ENCODE peak calls at places on chromosomes 16 and 17, in nine cellular contexts. One of them, this sample, is unnamed. For H3K4me1, the result is how much of the 10 kb centered on the place peaks cover.

GRCh38 chr17:75872434-75873351 is 5.7 kb downstream of the TRIM47 start:
- DNase-seq in sigmoid colon: peak
- DNase-seq in BE2C: no peak
- DNase-seq in stomach: peak
- DNase-seq in A549: peak
- DNase-seq in IMR-90: peak
- DNase-seq in neural progenitor cell: no peak
- DNase-seq in tibial nerve: peak
- DNase-seq in body of pancreas: peak
- DNase-seq in this sample: peak

GRCh38 chr16:87982491-87983415 is 31.5 kb downstream of the BANP start:
- DNase-seq in IMR-90: no peak
- DNase-seq in BE2C: no peak
- DNase-seq in A549: no peak
- DNase-seq in tibial nerve: no peak
- DNase-seq in stomach: no peak
- DNase-seq in sigmoid colon: peak
- DNase-seq in neural progenitor cell: no peak
- DNase-seq in body of pancreas: peak
- DNase-seq in this sample: no peak

GRCh38 chr16:89567656-89568594 is 7.4 kb downstream of the RPL13 start:
- DNase-seq in A549: no peak
- DNase-seq in stomach: no peak
- DNase-seq in neural progenitor cell: no peak
- DNase-seq in IMR-90: no peak
- DNase-seq in sigmoid colon: no peak
- DNase-seq in body of pancreas: no peak
- DNase-seq in tibial nerve: no peak
- DNase-seq in BE2C: no peak
- DNase-seq in this sample: no peak

GRCh38 chr17:81417049-81417878 is 22.0 kb downstream of the BAHCC1 start:
- DNase-seq in A549: no peak
- DNase-seq in stomach: no peak
- DNase-seq in sigmoid colon: no peak
- DNase-seq in BE2C: no peak
- DNase-seq in neural progenitor cell: no peak
- DNase-seq in tibial nerve: no peak
- DNase-seq in IMR-90: no peak
- DNase-seq in body of pancreas: no peak
- DNase-seq in this sample: no peak

GRCh38 chr17:48747445-48748363 is 19.2 kb upstream of the HOXB13 start:
- DNase-seq in stomach: no peak
- DNase-seq in tibial nerve: no peak
- DNase-seq in IMR-90: no peak
- DNase-seq in sigmoid colon: no peak
- DNase-seq in body of pancreas: no peak
- DNase-seq in neural progenitor cell: peak
- DNase-seq in BE2C: no peak
- DNase-seq in A549: no peak
- DNase-seq in this sample: no peak

GRCh38 chr16:2428051-2428786 is 1.0 kb upstream of the CCNF start:
- DNase-seq in neural progenitor cell: peak
- DNase-seq in stomach: peak
- DNase-seq in sigmoid colon: peak
- DNase-seq in BE2C: peak
- DNase-seq in A549: no peak
- DNase-seq in body of pancreas: peak
- DNase-seq in IMR-90: no peak
- DNase-seq in tibial nerve: peak
- DNase-seq in this sample: no peak

GRCh38 chr16:84559311-84559932 is 55.0 kb upstream of the MEAK7 start:
- DNase-seq in tibial nerve: no peak
- DNase-seq in BE2C: no peak
- DNase-seq in IMR-90: no peak
- DNase-seq in sigmoid colon: no peak
- DNase-seq in neural progenitor cell: no peak
- DNase-seq in A549: no peak
- DNase-seq in body of pancreas: no peak
- DNase-seq in stomach: no peak
- DNase-seq in this sample: peak

GRCh38 chr17:41989702-41990419 is 23.3 kb downstream of the CNP start:
- DNase-seq in body of pancreas: no peak
- DNase-seq in IMR-90: no peak
- DNase-seq in stomach: no peak
- DNase-seq in BE2C: no peak
- DNase-seq in tibial nerve: no peak
- DNase-seq in A549: no peak
- DNase-seq in sigmoid colon: no peak
- DNase-seq in neural progenitor cell: no peak
- DNase-seq in this sample: no peak

GRCh38 chr17:6327007-6327406 is 107.9 kb downstream of the AIPL1 start:
- DNase-seq in stomach: no peak
- DNase-seq in IMR-90: no peak
- DNase-seq in tibial nerve: no peak
- DNase-seq in BE2C: no peak
- DNase-seq in A549: no peak
- DNase-seq in neural progenitor cell: peak
- DNase-seq in sigmoid colon: no peak
- DNase-seq in body of pancreas: peak
- DNase-seq in this sample: no peak

GRCh38 chr17:17830269-17830567 is 6.6 kb downstream of the SREBF1 start:
- DNase-seq in IMR-90: no peak
- DNase-seq in A549: no peak
- DNase-seq in stomach: no peak
- DNase-seq in sigmoid colon: no peak
- DNase-seq in tibial nerve: no peak
- DNase-seq in BE2C: no peak
- DNase-seq in body of pancreas: no peak
- DNase-seq in neural progenitor cell: no peak
- DNase-seq in this sample: no peak

GRCh38 chr16:72876221-72876620 is 171.7 kb downstream of the ZFHX3 start:
- DNase-seq in tibial nerve: peak
- DNase-seq in body of pancreas: peak
- DNase-seq in A549: no peak
- DNase-seq in stomach: peak
- DNase-seq in neural progenitor cell: no peak
- DNase-seq in BE2C: no peak
- DNase-seq in sigmoid colon: peak
- DNase-seq in IMR-90: peak
- DNase-seq in this sample: peak

GRCh38 chr16:11409398-11409797 is 64.1 kb downstream of the RMI2 start:
- DNase-seq in IMR-90: peak
- DNase-seq in stomach: no peak
- DNase-seq in A549: no peak
- DNase-seq in BE2C: no peak
- DNase-seq in neural progenitor cell: no peak
- DNase-seq in body of pancreas: no peak
- DNase-seq in sigmoid colon: no peak
- DNase-seq in tibial nerve: no peak
- DNase-seq in this sample: no peak

GRCh38 chr16:17431904-17432625 is 38.7 kb downstream of the XYLT1 start:
- DNase-seq in sigmoid colon: no peak
- DNase-seq in A549: no peak
- DNase-seq in stomach: no peak
- DNase-seq in tibial nerve: no peak
- DNase-seq in neural progenitor cell: no peak
- DNase-seq in body of pancreas: no peak
- DNase-seq in BE2C: no peak
- DNase-seq in IMR-90: no peak
- DNase-seq in this sample: no peak
- TF ChIP-seq CTCF in sigmoid colon: peak
- TF ChIP-seq CTCF in A549: no peak
- TF ChIP-seq CTCF in stomach: no peak
- TF ChIP-seq CTCF in tibial nerve: no peak
- TF ChIP-seq CTCF in neural progenitor cell: peak
- TF ChIP-seq CTCF in body of pancreas: no peak
- TF ChIP-seq CTCF in BE2C: no peak
- TF ChIP-seq CTCF in IMR-90: no peak
- TF ChIP-seq CTCF in this sample: peak

GRCh38 chr16:86398622-86399021 is 111.7 kb upstream of the FOXF1 start:
- DNase-seq in BE2C: no peak
- DNase-seq in sigmoid colon: no peak
- DNase-seq in stomach: no peak
- DNase-seq in body of pancreas: no peak
- DNase-seq in tibial nerve: no peak
- DNase-seq in neural progenitor cell: no peak
- DNase-seq in IMR-90: peak
- DNase-seq in A549: no peak
- DNase-seq in this sample: no peak
- H3K4me1 ChIP-seq in BE2C: under half
- H3K4me1 ChIP-seq in sigmoid colon: under half
- H3K4me1 ChIP-seq in stomach: under half
- H3K4me1 ChIP-seq in body of pancreas: under half
- H3K4me1 ChIP-seq in tibial nerve: under half
- H3K4me1 ChIP-seq in neural progenitor cell: under half
- H3K4me1 ChIP-seq in IMR-90: under half
- H3K4me1 ChIP-seq in A549: under half
- H3K4me1 ChIP-seq in this sample: under half

DNA sequence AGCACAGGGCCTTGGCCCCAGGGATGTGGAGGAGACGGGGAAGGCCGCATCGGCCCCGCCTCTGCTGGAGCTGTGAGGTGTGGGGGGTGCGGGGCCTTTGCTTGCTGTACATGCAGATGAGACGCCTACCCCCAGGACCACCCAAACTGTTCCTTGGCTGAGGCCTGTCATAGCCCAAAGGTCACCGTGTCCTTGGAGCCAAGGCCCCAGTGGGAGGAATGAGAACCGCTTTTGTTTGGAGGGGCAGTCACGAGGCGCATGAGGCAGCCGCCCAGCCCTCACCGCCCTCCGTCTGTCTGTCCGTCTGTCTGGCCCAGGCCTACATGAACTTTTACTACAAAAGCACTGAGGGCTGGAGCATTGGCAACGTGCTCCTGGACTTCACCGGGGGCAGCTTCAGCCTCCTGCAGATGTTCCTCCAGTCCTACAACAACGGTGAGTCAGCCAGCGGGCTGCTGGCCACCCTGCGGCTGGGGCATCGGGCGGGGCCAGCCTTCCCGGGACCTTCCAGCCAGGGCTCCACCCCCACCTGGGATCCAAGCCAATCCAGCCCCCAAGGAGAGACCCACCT is 8.8 kb downstream of the TAX1BP3 start:
- DNase-seq in IMR-90: peak
- DNase-seq in neural progenitor cell: no peak
- DNase-seq in BE2C: no peak
- DNase-seq in sigmoid colon: peak
- DNase-seq in A549: peak
- DNase-seq in tibial nerve: peak
- DNase-seq in body of pancreas: peak
- DNase-seq in stomach: peak
- DNase-seq in this sample: peak
- TF ChIP-seq CTCF in IMR-90: no peak
- TF ChIP-seq CTCF in neural progenitor cell: no peak
- TF ChIP-seq CTCF in BE2C: no peak
- TF ChIP-seq CTCF in sigmoid colon: peak
- TF ChIP-seq CTCF in A549: no peak
- TF ChIP-seq CTCF in tibial nerve: peak
- TF ChIP-seq CTCF in body of pancreas: no peak
- TF ChIP-seq CTCF in stomach: no peak
- TF ChIP-seq CTCF in this sample: peak

GRCh38 chr16:8859913-8860881 is 8.6 kb downstream of the CARHSP1 start:
- DNase-seq in body of pancreas: peak
- DNase-seq in tibial nerve: peak
- DNase-seq in sigmoid colon: peak
- DNase-seq in BE2C: no peak
- DNase-seq in A549: no peak
- DNase-seq in IMR-90: peak
- DNase-seq in neural progenitor cell: no peak
- DNase-seq in stomach: peak
- DNase-seq in this sample: peak
- H3K4me1 ChIP-seq in body of pancreas: half or more
- H3K4me1 ChIP-seq in tibial nerve: half or more
- H3K4me1 ChIP-seq in sigmoid colon: under half
- H3K4me1 ChIP-seq in BE2C: under half
- H3K4me1 ChIP-seq in A549: half or more
- H3K4me1 ChIP-seq in IMR-90: under half
- H3K4me1 ChIP-seq in neural progenitor cell: under half
- H3K4me1 ChIP-seq in stomach: half or more
- H3K4me1 ChIP-seq in this sample: under half

GRCh38 chr17:64017381-64017980 is 3.0 kb downstream of the ICAM2 start:
- DNase-seq in IMR-90: no peak
- DNase-seq in body of pancreas: no peak
- DNase-seq in tibial nerve: no peak
- DNase-seq in BE2C: no peak
- DNase-seq in stomach: no peak
- DNase-seq in A549: no peak
- DNase-seq in neural progenitor cell: no peak
- DNase-seq in sigmoid colon: no peak
- DNase-seq in this sample: no peak
- TF ChIP-seq CTCF in IMR-90: peak
- TF ChIP-seq CTCF in body of pancreas: no peak
- TF ChIP-seq CTCF in tibial nerve: no peak
- TF ChIP-seq CTCF in BE2C: peak
- TF ChIP-seq CTCF in stomach: peak
- TF ChIP-seq CTCF in A549: no peak
- TF ChIP-seq CTCF in neural progenitor cell: peak
- TF ChIP-seq CTCF in sigmoid colon: peak
- TF ChIP-seq CTCF in this sample: peak

This sample was measured in psoas muscle.